ENCODE peak calls at places on chromosomes 6 and 20, in four cellular contexts. One of them, this sample, is unnamed.

GRCh38 chr6:168319279-168320051 is at the start of gene DACT2:
- DNase-seq in adrenal gland: no peak
- DNase-seq in fibroblast of the aortic adventitia: no peak
- DNase-seq in IMR-90: no peak
- DNase-seq in this sample: no peak

GRCh38 chr6:35044771-35045275 is 96.3 kb downstream of the TCP11 start:
- DNase-seq in adrenal gland: no peak
- DNase-seq in fibroblast of the aortic adventitia: no peak
- DNase-seq in IMR-90: no peak
- DNase-seq in this sample: peak

GRCh38 chr20:52405417-52405816 is 213.8 kb upstream of the ZFP64 start:
- DNase-seq in adrenal gland: no peak
- DNase-seq in fibroblast of the aortic adventitia: no peak
- DNase-seq in IMR-90: no peak
- DNase-seq in this sample: no peak

GRCh38 chr6:42279144-42279781 is 61.6 kb upstream of the MRPS10 start:
- DNase-seq in adrenal gland: peak
- DNase-seq in fibroblast of the aortic adventitia: peak
- DNase-seq in IMR-90: peak
- DNase-seq in this sample: peak

GRCh38 chr6:144351741-144352140 is 66.6 kb downstream of the UTRN start:
- DNase-seq in adrenal gland: peak
- DNase-seq in fibroblast of the aortic adventitia: peak
- DNase-seq in IMR-90: no peak
- DNase-seq in this sample: no peak

GRCh38 chr6:5541751-5542432 is 280.6 kb downstream of the FARS2 start:
- DNase-seq in adrenal gland: no peak
- DNase-seq in fibroblast of the aortic adventitia: peak
- DNase-seq in IMR-90: peak
- DNase-seq in this sample: peak

GRCh38 chr6:43746613-43747101 is 23.4 kb upstream of the VEGFA start:
- DNase-seq in adrenal gland: no peak
- DNase-seq in fibroblast of the aortic adventitia: no peak
- DNase-seq in IMR-90: no peak
- DNase-seq in this sample: no peak

GRCh38 chr20:32752021-32752457 is 8.8 kb upstream of the COMMD7 start:
- DNase-seq in adrenal gland: no peak
- DNase-seq in fibroblast of the aortic adventitia: no peak
- DNase-seq in IMR-90: no peak
- DNase-seq in this sample: no peak

GRCh38 chr20:5265339-5265985 is 51.3 kb downstream of the PROKR2 start:
- DNase-seq in adrenal gland: no peak
- DNase-seq in fibroblast of the aortic adventitia: no peak
- DNase-seq in IMR-90: no peak
- DNase-seq in this sample: no peak

GRCh38 chr6:117441824-117442264 is 16.1 kb upstream of the ROS1 start:
- DNase-seq in adrenal gland: no peak
- DNase-seq in fibroblast of the aortic adventitia: peak
- DNase-seq in IMR-90: peak
- DNase-seq in this sample: peak

GRCh38 chr6:170151235-170152110 is 139.4 kb downstream of the DLL1 start:
- DNase-seq in adrenal gland: no peak
- DNase-seq in fibroblast of the aortic adventitia: no peak
- DNase-seq in IMR-90: no peak
- DNase-seq in this sample: no peak

GRCh38 chr20:62215020-62215990 is 4.8 kb downstream of the HRH3 start:
- DNase-seq in adrenal gland: no peak
- DNase-seq in fibroblast of the aortic adventitia: no peak
- DNase-seq in IMR-90: no peak
- DNase-seq in this sample: no peak
- H3K4me3 ChIP-seq in adrenal gland: no peak
- H3K4me3 ChIP-seq in fibroblast of the aortic adventitia: no peak
- H3K4me3 ChIP-seq in IMR-90: no peak
- H3K4me3 ChIP-seq in this sample: no peak

DNA sequence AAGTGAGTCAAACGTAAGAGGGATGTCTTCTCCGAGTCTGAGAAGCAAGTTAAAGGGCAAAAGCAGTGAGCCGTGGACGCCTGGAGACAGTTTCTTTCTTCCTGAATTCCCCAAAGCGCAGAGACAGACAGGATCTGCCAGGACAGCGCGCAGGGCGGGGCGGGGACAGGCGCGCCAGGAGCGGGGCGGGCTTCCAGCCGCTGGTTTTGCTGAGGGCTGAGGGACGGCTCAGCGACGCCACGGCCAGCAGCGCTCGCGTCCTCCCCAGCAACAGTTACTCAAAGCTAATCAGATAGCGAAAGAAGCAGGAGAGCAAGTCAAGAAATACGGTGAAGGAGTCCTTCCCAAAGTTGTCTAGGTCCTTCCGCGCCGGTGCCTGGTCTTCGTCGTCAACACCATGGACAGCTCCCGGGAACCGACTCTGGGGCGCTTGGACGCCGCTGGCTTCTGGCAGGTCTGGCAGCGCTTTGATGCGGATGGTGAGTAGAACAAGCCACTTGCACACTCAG is at the start of gene SCGN:
- DNase-seq in adrenal gland: peak
- DNase-seq in fibroblast of the aortic adventitia: peak
- DNase-seq in IMR-90: peak
- DNase-seq in this sample: peak
- H3K4me3 ChIP-seq in adrenal gland: no peak
- H3K4me3 ChIP-seq in fibroblast of the aortic adventitia: peak
- H3K4me3 ChIP-seq in IMR-90: no peak
- H3K4me3 ChIP-seq in this sample: no peak

GRCh38 chr20:15058836-15059235 is 721.4 kb upstream of the FLRT3 start:
- DNase-seq in adrenal gland: no peak
- DNase-seq in fibroblast of the aortic adventitia: no peak
- DNase-seq in IMR-90: no peak
- DNase-seq in this sample: no peak
- H3K4me3 ChIP-seq in adrenal gland: no peak
- H3K4me3 ChIP-seq in fibroblast of the aortic adventitia: no peak
- H3K4me3 ChIP-seq in IMR-90: no peak
- H3K4me3 ChIP-seq in this sample: no peak

GRCh38 chr6:159983641-159984080 is 14.8 kb downstream of the IGF2R start:
- DNase-seq in adrenal gland: no peak
- DNase-seq in fibroblast of the aortic adventitia: peak
- DNase-seq in IMR-90: peak
- DNase-seq in this sample: peak
- H3K4me3 ChIP-seq in adrenal gland: no peak
- H3K4me3 ChIP-seq in fibroblast of the aortic adventitia: no peak
- H3K4me3 ChIP-seq in IMR-90: no peak
- H3K4me3 ChIP-seq in this sample: no peak

DNA sequence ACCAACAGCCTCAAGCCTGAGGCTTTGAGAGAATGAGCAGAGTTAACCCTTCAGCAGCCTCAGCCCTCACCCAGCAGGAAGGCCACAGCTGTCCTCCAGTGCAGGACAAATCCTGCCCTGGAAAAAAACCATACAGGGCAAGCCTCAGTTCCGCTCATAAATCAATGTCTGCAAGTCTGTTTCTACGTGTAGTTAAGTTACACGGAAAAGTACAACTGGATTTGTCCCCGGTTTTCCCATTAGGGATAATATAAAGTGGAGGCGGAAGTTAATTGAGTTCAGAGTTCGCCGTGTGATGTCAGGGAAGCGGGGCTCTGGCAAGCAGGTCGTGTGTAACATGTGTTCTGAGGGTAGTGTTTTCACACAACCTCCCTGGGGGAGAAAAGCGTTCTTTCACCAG is 44.2 kb upstream of the EYA2 start:
- DNase-seq in adrenal gland: no peak
- DNase-seq in fibroblast of the aortic adventitia: no peak
- DNase-seq in IMR-90: no peak
- DNase-seq in this sample: no peak
- H3K4me3 ChIP-seq in adrenal gland: no peak
- H3K4me3 ChIP-seq in fibroblast of the aortic adventitia: no peak
- H3K4me3 ChIP-seq in IMR-90: no peak
- H3K4me3 ChIP-seq in this sample: no peak

DNA sequence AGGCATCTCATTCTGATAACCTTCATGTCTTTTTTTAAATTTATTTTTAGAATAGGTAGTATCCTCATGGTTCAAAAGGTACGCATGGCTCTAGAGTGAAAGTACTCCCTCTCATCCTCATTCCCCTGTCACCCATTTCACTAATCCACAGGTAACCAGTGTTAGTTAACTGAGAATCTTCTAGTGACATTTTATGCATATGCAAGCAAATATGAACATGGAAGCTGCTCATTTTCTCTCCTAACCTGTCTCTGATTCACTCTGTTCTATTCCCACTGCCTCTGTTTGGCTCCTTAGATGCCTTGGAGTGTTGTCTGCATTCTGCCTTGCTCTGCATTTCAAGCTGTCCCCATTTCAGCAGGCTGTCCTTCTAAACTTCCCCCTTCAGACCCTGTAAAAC is 4.5 kb downstream of the NCOA7 start:
- DNase-seq in adrenal gland: no peak
- DNase-seq in fibroblast of the aortic adventitia: no peak
- DNase-seq in IMR-90: no peak
- DNase-seq in this sample: no peak
- H3K4me3 ChIP-seq in adrenal gland: no peak
- H3K4me3 ChIP-seq in fibroblast of the aortic adventitia: no peak
- H3K4me3 ChIP-seq in IMR-90: no peak
- H3K4me3 ChIP-seq in this sample: no peak